ENCODE peak calls at places on chromosomes 5 and 9, in nine cellular contexts. V is anterior cingulate cortex, C is fibroblast of lung, W is neural progenitor cell, R is B cell, F is SK-MEL-5, B is NCI-H2081, J is lower lobe of right lung, S is DMS53. A is an unnamed sample.

GRCh38 chr9:93679536-93680444 is 103.4 kb downstream of the PHF2 start:
- DNase-seq in V (no peak), J (peak), R (no peak), W (no peak), F (no peak), B (no peak), S (no peak), C (no peak), A (no peak)

GRCh38 chr9:117929873-117930272 is 225.7 kb downstream of the TLR4 start:
- DNase-seq in R (no peak), F (no peak), B (no peak), J (no peak), S (peak), C (no peak), W (no peak), V (no peak), A (no peak)

GRCh38 chr9:75088646-75089368 is 493 bp downstream of the OSTF1 start:
- DNase-seq in W (peak), V (no peak), B (peak), S (peak), C (peak), J (peak), F (peak), R (peak), A (no peak)

GRCh38 chr9:71681708-71682268 is 86.5 kb downstream of the CEMIP2 start:
- DNase-seq in B (no peak), F (peak), S (no peak), J (no peak), W (no peak), C (peak), R (no peak), V (no peak), A (no peak)

GRCh38 chr9:127049044-127049443 is 73.4 kb downstream of the ANGPTL2 start:
- DNase-seq in R (no peak), V (peak), W (no peak), F (peak), B (no peak), C (peak), J (no peak), S (peak), A (peak)

GRCh38 chr9:2157277-2158105 is 142.3 kb downstream of the SMARCA2 start:
- DNase-seq in W (peak), S (peak), J (peak), F (peak), V (peak), B (peak), R (peak), C (peak), A (no peak)

GRCh38 chr5:94793113-94793815 is 174.8 kb downstream of the SLF1 start:
- DNase-seq in V (no peak), F (peak), C (peak), B (no peak), R (peak), S (no peak), J (no peak), W (no peak), A (peak)

GRCh38 chr9:115296831-115297565 is 179.0 kb upstream of the TNC start:
- DNase-seq in F (no peak), V (no peak), R (no peak), J (no peak), S (no peak), C (peak), W (no peak), B (no peak), A (no peak)

GRCh38 chr9:110340306-110340705 is 2.6 kb upstream of the TXNDC8 start:
- DNase-seq in R (no peak), W (peak), J (no peak), C (peak), S (peak), V (no peak), B (no peak), F (peak), A (no peak)

GRCh38 chr9:26033346-26033745 is 355.1 kb upstream of the TUSC1 start:
- DNase-seq in R (no peak), W (no peak), F (no peak), C (peak), S (no peak), J (no peak), B (no peak), V (no peak), A (no peak)

GRCh38 chr5:150120062-150120441 is 33.7 kb upstream of the CSF1R start:
- DNase-seq in J (no peak), S (no peak), R (no peak), C (no peak), V (no peak), B (no peak), F (no peak), W (no peak), A (no peak)

GRCh38 chr9:135085830-135086546 is 1.5 kb upstream of the OLFM1 start:
- DNase-seq in J (peak), R (no peak), W (peak), V (peak), F (peak), B (no peak), C (peak), S (peak), A (no peak)

GRCh38 chr9:18438300-18438925 is 35.5 kb upstream of the ADAMTSL1 start:
- DNase-seq in C (peak), J (peak), F (no peak), R (no peak), S (peak), W (peak), B (no peak), V (peak), A (no peak)

GRCh38 chr9:21674894-21675293 is 127.5 kb upstream of the MTAP start:
- DNase-seq in V (no peak), B (no peak), S (no peak), R (no peak), W (no peak), C (peak), F (no peak), J (no peak), A (no peak)

GRCh38 chr9:132008184-132008781 is 71.4 kb downstream of the MED27 start:
- DNase-seq in C (peak), S (peak), F (no peak), R (no peak), W (no peak), V (no peak), J (no peak), B (no peak), A (peak)

GRCh38 chr5:57247765-57248164 is 73.9 kb downstream of the GPBP1 start:
- DNase-seq in F (no peak), R (no peak), J (no peak), C (no peak), W (no peak), V (no peak), S (no peak), B (no peak), A (no peak)

GRCh38 chr5:163565931-163566608 is 60.7 kb downstream of the MAT2B start:
- DNase-seq in B (peak), C (peak), V (no peak), S (peak), W (peak), R (peak), J (peak), F (no peak), A (no peak)

GRCh38 chr5:117657591-117657990 is 1083.0 kb upstream of the SEMA6A start:
- DNase-seq in W (no peak), C (peak), V (no peak), J (no peak), S (peak), B (peak), F (no peak), R (no peak), A (no peak)

GRCh38 chr9:93028448-93029006 is 30.0 kb upstream of the SUSD3 start:
- DNase-seq in R (peak), S (no peak), B (peak), C (no peak), V (no peak), J (no peak), W (no peak), F (no peak), A (no peak)

GRCh38 chr9:37415011-37415719 is 7.3 kb upstream of the GRHPR start:
- DNase-seq in S (peak), J (peak), B (peak), F (peak), C (peak), W (peak), R (peak), V (peak), A (peak)

GRCh38 chr9:109640232-109641078 is 139.5 kb upstream of the PALM2AKAP2 start:
- DNase-seq in J (peak), R (peak), F (no peak), S (peak), B (peak), C (peak), V (peak), W (peak), A (peak)

GRCh38 chr5:143400541-143401252 is 2.8 kb downstream of the NR3C1 start:
- DNase-seq in B (no peak), W (peak), F (no peak), C (peak), R (no peak), V (no peak), S (no peak), J (no peak), A (no peak)

GRCh38 chr9:12464910-12465512 is 228.2 kb upstream of the TYRP1 start:
- DNase-seq in B (peak), S (peak), F (peak), C (peak), J (no peak), V (no peak), R (no peak), W (peak), A (no peak)

GRCh38 chr5:179475211-179475840 is 75.0 kb upstream of the RUFY1 start:
- DNase-seq in S (no peak), W (peak), R (no peak), B (no peak), C (no peak), V (no peak), J (no peak), F (no peak), A (no peak)

GRCh38 chr5:36606437-36607113 is at the start of gene SLC1A3:
- DNase-seq in R (peak), F (peak), W (peak), S (peak), V (peak), B (no peak), J (peak), C (peak), A (peak)

GRCh38 chr5:73640861-73641320 is 14.9 kb downstream of the ARHGEF28 start:
- DNase-seq in C (peak), F (no peak), W (no peak), R (no peak), B (no peak), V (no peak), S (peak), J (no peak), A (no peak)

GRCh38 chr5:39417979-39418378 is 6.8 kb downstream of the DAB2 start:
- DNase-seq in W (no peak), S (no peak), B (no peak), C (no peak), J (no peak), F (no peak), V (no peak), R (no peak), A (no peak)

GRCh38 chr9:121185178-121185745 is 16.4 kb downstream of the RAB14 start:
- DNase-seq in V (no peak), B (no peak), F (no peak), W (no peak), J (no peak), C (no peak), R (peak), S (no peak), A (no peak)

GRCh38 chr9:136054146-136054545 is 40.9 kb downstream of the NACC2 start:
- DNase-seq in W (no peak), V (no peak), F (no peak), S (no peak), R (no peak), C (no peak), J (no peak), B (no peak), A (no peak)

GRCh38 chr9:16794871-16795639 is 75.4 kb downstream of the BNC2 start:
- DNase-seq in J (no peak), C (peak), S (no peak), V (no peak), B (no peak), F (no peak), R (no peak), W (no peak), A (no peak)

GRCh38 chr5:87015908-87016307 is 251.8 kb upstream of the RASA1 start:
- DNase-seq in C (no peak), S (no peak), V (no peak), B (no peak), R (no peak), J (no peak), F (no peak), W (no peak), A (no peak)

GRCh38 chr5:52582313-52582712 is 205.4 kb upstream of the ITGA1 start:
- DNase-seq in C (no peak), S (peak), J (no peak), W (peak), R (no peak), B (no peak), F (peak), V (no peak), A (no peak)

GRCh38 chr5:157540707-157541451 is 34.7 kb downstream of the ADAM19 start:
- DNase-seq in S (no peak), B (no peak), R (peak), V (no peak), F (no peak), W (peak), C (peak), J (peak), A (no peak)

GRCh38 chr9:109101810-109102209 is 17.9 kb downstream of the TMEM245 start:
- DNase-seq in J (no peak), S (peak), W (no peak), R (no peak), B (no peak), C (peak), V (no peak), F (no peak), A (peak)

GRCh38 chr9:136142416-136142800 is 23.7 kb upstream of the TMEM250 start:
- DNase-seq in C (no peak), R (no peak), S (no peak), B (no peak), V (no peak), F (no peak), W (no peak), J (no peak), A (no peak)

GRCh38 chr9:126986506-126986951 is 71.9 kb downstream of the RALGPS1 start:
- DNase-seq in W (no peak), V (no peak), C (no peak), S (no peak), F (no peak), J (no peak), R (no peak), B (no peak), A (no peak)

GRCh38 chr5:149172261-149172660 is 31.0 kb downstream of the ABLIM3 start:
- DNase-seq in W (no peak), F (no peak), V (no peak), J (no peak), B (no peak), C (peak), S (no peak), R (no peak), A (no peak)